ENCODE peak calls at places on chromosomes 3 and 15, in four cellular contexts. One of them, this sample, is unnamed.

GRCh38 chr3:14991818-14992612 is 44.6 kb downstream of the NR2C2 start:
- DNase-seq in sigmoid colon: no peak
- DNase-seq in neural progenitor cell: peak; percentile 10
- DNase-seq in IMR-90: peak; percentile 18
- DNase-seq in this sample: no peak

GRCh38 chr3:8872291-8872690 is 91.0 kb downstream of the RAD18 start:
- DNase-seq in neural progenitor cell: no peak
- DNase-seq in IMR-90: no peak
- DNase-seq in sigmoid colon: no peak
- DNase-seq in this sample: no peak

GRCh38 chr15:65223996-65224395 is 12.7 kb upstream of the CILP start:
- DNase-seq in neural progenitor cell: no peak
- DNase-seq in sigmoid colon: no peak
- DNase-seq in IMR-90: no peak
- DNase-seq in this sample: no peak

GRCh38 chr3:49553320-49553689 is 972 bp upstream of the BSN start:
- DNase-seq in sigmoid colon: no peak
- DNase-seq in neural progenitor cell: no peak
- DNase-seq in IMR-90: peak; percentile 48
- DNase-seq in this sample: no peak

GRCh38 chr15:51341366-51342248 is at the start of gene GLDN:
- DNase-seq in neural progenitor cell: peak; percentile 76
- DNase-seq in sigmoid colon: no peak
- DNase-seq in IMR-90: peak; percentile 2
- DNase-seq in this sample: peak; percentile 88

GRCh38 chr3:11629716-11630115 is 14.0 kb downstream of the VGLL4 start:
- DNase-seq in neural progenitor cell: no peak
- DNase-seq in sigmoid colon: no peak
- DNase-seq in IMR-90: peak; percentile 92
- DNase-seq in this sample: no peak

GRCh38 chr3:188926741-188927650 is 244.8 kb upstream of the TPRG1 start:
- DNase-seq in IMR-90: peak; percentile 8
- DNase-seq in neural progenitor cell: no peak
- DNase-seq in sigmoid colon: no peak
- DNase-seq in this sample: no peak

GRCh38 chr3:87375231-87375682 is 98.9 kb upstream of the POU1F1 start:
- DNase-seq in sigmoid colon: no peak
- DNase-seq in IMR-90: no peak
- DNase-seq in neural progenitor cell: no peak
- DNase-seq in this sample: no peak

GRCh38 chr3:5264896-5265770 is 77.6 kb downstream of the EDEM1 start:
- DNase-seq in sigmoid colon: no peak
- DNase-seq in IMR-90: peak; percentile 4
- DNase-seq in neural progenitor cell: no peak
- DNase-seq in this sample: no peak

GRCh38 chr3:19457449-19457848 is 309.1 kb downstream of the KCNH8 start:
- DNase-seq in neural progenitor cell: no peak
- DNase-seq in IMR-90: no peak
- DNase-seq in sigmoid colon: no peak
- DNase-seq in this sample: no peak

GRCh38 chr3:58386966-58387365 is 46.7 kb downstream of the PDHB start:
- DNase-seq in sigmoid colon: no peak
- DNase-seq in neural progenitor cell: no peak
- DNase-seq in IMR-90: peak; percentile 94
- DNase-seq in this sample: peak; percentile 82

GRCh38 chr15:32669870-32670623 is 28.5 kb downstream of the SCG5 start:
- DNase-seq in sigmoid colon: peak; percentile 72
- DNase-seq in neural progenitor cell: peak; percentile 17
- DNase-seq in IMR-90: peak; percentile 45
- DNase-seq in this sample: peak; percentile 78

GRCh38 chr3:184176377-184177330 is 2.0 kb downstream of the AP2M1 start:
- DNase-seq in neural progenitor cell: peak; percentile 96
- DNase-seq in IMR-90: peak; percentile 96
- DNase-seq in sigmoid colon: peak; percentile 87
- DNase-seq in this sample: no peak

GRCh38 chr15:84598250-84598649 is 2.6 kb upstream of the ZSCAN2 start:
- DNase-seq in IMR-90: peak; percentile 24
- DNase-seq in sigmoid colon: no peak
- DNase-seq in neural progenitor cell: peak; percentile 36
- DNase-seq in this sample: no peak

GRCh38 chr3:127735767-127736693 is 63.3 kb downstream of the ABTB1 start:
- DNase-seq in sigmoid colon: peak; percentile 74
- DNase-seq in neural progenitor cell: no peak
- DNase-seq in IMR-90: peak; percentile 86
- DNase-seq in this sample: no peak

GRCh38 chr3:151468284-151468917 is 7.5 kb upstream of the IGSF10 start:
- DNase-seq in IMR-90: peak; percentile 62
- DNase-seq in neural progenitor cell: peak; percentile 80
- DNase-seq in sigmoid colon: no peak
- DNase-seq in this sample: no peak

GRCh38 chr3:125087768-125088391 is 32.1 kb upstream of the HEG1 start:
- DNase-seq in neural progenitor cell: no peak
- DNase-seq in sigmoid colon: no peak
- DNase-seq in IMR-90: peak; percentile 69
- DNase-seq in this sample: no peak

GRCh38 chr15:41258706-41259471 is 27.8 kb downstream of the CHP1 start:
- DNase-seq in neural progenitor cell: no peak
- DNase-seq in IMR-90: peak; percentile 77
- DNase-seq in sigmoid colon: no peak
- DNase-seq in this sample: no peak

GRCh38 chr15:83713242-83713641 is 59.3 kb downstream of the ADAMTSL3 start:
- DNase-seq in IMR-90: no peak
- DNase-seq in neural progenitor cell: no peak
- DNase-seq in sigmoid colon: no peak
- DNase-seq in this sample: no peak

GRCh38 chr3:36653095-36653494 is 111.3 kb downstream of the DCLK3 start:
- DNase-seq in IMR-90: peak; percentile 57
- DNase-seq in sigmoid colon: no peak
- DNase-seq in neural progenitor cell: no peak
- DNase-seq in this sample: no peak

GRCh38 chr3:87607234-87607633 is 330.9 kb upstream of the POU1F1 start:
- DNase-seq in neural progenitor cell: no peak
- DNase-seq in sigmoid colon: no peak
- DNase-seq in IMR-90: no peak
- DNase-seq in this sample: no peak

GRCh38 chr15:69400850-69401249 is 13.3 kb upstream of the KIF23 start:
- DNase-seq in neural progenitor cell: no peak
- DNase-seq in sigmoid colon: no peak
- DNase-seq in IMR-90: peak; percentile 47
- DNase-seq in this sample: no peak

GRCh38 chr15:76756371-76756770 is 148.8 kb downstream of the SCAPER start:
- DNase-seq in sigmoid colon: no peak
- DNase-seq in IMR-90: peak; percentile 42
- DNase-seq in neural progenitor cell: no peak
- DNase-seq in this sample: no peak

GRCh38 chr15:101307048-101307896 is 12.2 kb upstream of the SNRPA1 start:
- DNase-seq in IMR-90: no peak
- DNase-seq in sigmoid colon: peak; percentile 46
- DNase-seq in neural progenitor cell: no peak
- DNase-seq in this sample: peak; percentile 21

GRCh38 chr3:129552287-129553050 is 9.5 kb downstream of the H1-8 start:
- DNase-seq in neural progenitor cell: no peak
- DNase-seq in IMR-90: no peak
- DNase-seq in sigmoid colon: no peak
- DNase-seq in this sample: no peak

GRCh38 chr3:13213490-13213889 is 140.3 kb upstream of the IQSEC1 start:
- DNase-seq in IMR-90: no peak
- DNase-seq in neural progenitor cell: no peak
- DNase-seq in sigmoid colon: no peak
- DNase-seq in this sample: no peak

GRCh38 chr3:54630111-54630623 is 297.7 kb downstream of the LRTM1 start:
- DNase-seq in neural progenitor cell: no peak
- DNase-seq in IMR-90: no peak
- DNase-seq in sigmoid colon: no peak
- DNase-seq in this sample: no peak

GRCh38 chr3:36957862-36958686 is 13.2 kb upstream of the TRANK1 start:
- DNase-seq in sigmoid colon: no peak
- DNase-seq in IMR-90: peak; percentile 93
- DNase-seq in neural progenitor cell: no peak
- DNase-seq in this sample: no peak

GRCh38 chr3:71497367-71497925 is 86.1 kb downstream of the FOXP1 start:
- DNase-seq in sigmoid colon: no peak
- DNase-seq in neural progenitor cell: peak; percentile 26
- DNase-seq in IMR-90: no peak
- DNase-seq in this sample: no peak
- H3K27ac ChIP-seq in sigmoid colon: peak overlapping the region; percentile 59
- H3K27ac ChIP-seq in neural progenitor cell: peak overlapping the region; percentile 15
- H3K27ac ChIP-seq in IMR-90: no peak overlapping the region
- H3K27ac ChIP-seq in this sample: peak overlapping the region; percentile 71

DNA sequence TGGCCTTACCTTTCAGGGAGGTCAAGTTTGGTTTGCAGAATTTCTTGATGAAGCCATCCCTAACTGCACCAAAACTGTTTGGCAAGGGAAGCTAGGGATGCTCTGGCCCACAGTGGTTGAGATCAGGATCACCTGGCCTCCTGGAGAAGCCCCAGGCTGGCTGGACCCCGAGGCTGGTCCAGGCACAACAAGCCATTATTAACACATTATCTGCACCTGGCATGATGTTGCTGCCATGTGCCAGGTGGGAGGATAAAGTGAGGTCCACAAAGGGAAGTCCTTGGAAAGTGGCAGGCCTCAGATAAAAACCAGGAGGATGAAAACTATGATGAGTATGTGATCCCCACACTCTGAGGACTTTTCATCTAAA is 35.9 kb upstream of the DUSP7 start:
- DNase-seq in IMR-90: no peak
- DNase-seq in neural progenitor cell: no peak
- DNase-seq in sigmoid colon: peak; percentile 11
- DNase-seq in this sample: no peak
- TF ChIP-seq CTCF in IMR-90: no peak
- TF ChIP-seq CTCF in neural progenitor cell: no peak
- TF ChIP-seq CTCF in sigmoid colon: no peak
- TF ChIP-seq CTCF in this sample: no peak

DNA sequence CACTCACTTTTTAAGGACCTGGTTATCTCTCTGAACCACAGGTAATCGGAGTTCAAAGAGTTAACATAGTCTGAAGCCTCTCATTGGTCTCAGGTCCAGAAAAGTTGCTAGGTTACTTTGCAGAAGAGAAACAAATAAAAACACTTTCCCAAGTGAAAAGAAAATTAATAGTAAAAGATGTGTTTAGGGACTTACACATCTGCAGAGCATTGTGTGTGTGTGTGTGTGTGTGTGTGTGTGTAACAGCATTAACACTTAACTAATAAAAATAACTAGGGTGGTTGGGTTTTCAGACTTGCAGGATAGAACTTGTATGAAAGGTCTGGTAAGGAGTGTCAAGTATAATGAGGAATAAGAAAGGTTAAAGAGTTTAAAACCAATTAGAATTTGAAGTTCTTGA is 976 bp downstream of the MASP1 start:
- DNase-seq in IMR-90: no peak
- DNase-seq in neural progenitor cell: no peak
- DNase-seq in sigmoid colon: no peak
- DNase-seq in this sample: no peak
- H3K4me3 ChIP-seq in IMR-90: peak overlapping the region; percentile 57
- H3K4me3 ChIP-seq in neural progenitor cell: no peak overlapping the region
- H3K4me3 ChIP-seq in sigmoid colon: peak overlapping the region; percentile 50
- H3K4me3 ChIP-seq in this sample: peak overlapping the region; percentile 33

DNA sequence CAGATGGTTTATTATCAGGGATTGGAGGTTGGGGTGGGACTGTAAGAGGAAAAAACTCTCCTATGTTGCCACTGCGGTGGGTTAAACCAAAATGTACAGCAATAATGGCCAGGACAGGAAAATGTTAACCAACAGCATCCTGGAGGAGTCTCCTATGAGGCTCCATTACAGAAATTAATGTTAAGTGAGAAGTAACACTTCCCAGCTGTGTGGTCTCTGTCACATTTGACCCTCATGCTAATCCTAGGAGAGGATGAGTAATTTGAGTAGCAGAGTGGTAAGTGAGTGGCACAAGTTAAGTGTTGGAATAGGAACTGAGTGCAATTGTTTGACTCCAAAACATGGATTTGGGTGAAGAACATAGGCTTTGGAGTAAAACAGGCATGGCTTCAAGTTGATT is 39.0 kb downstream of the ARHGEF3 start:
- DNase-seq in sigmoid colon: no peak
- DNase-seq in IMR-90: no peak
- DNase-seq in neural progenitor cell: no peak
- DNase-seq in this sample: no peak
- H3K27ac ChIP-seq in sigmoid colon: no peak overlapping the region
- H3K27ac ChIP-seq in IMR-90: no peak overlapping the region
- H3K27ac ChIP-seq in neural progenitor cell: peak overlapping the region; percentile 8
- H3K27ac ChIP-seq in this sample: no peak overlapping the region

This sample was measured in dorsolateral prefrontal cortex.